ENCODE peak calls at places on chromosome 16, in five cellular contexts. H, S, R, Z and I are unnamed samples. For H3K9me3, the result is how much of the 10 kb centered on the place peaks cover.

GRCh38 chr16:78689536-78689935 is 590.1 kb downstream of the WWOX start:
- DNase-seq in S (no peak), H (no peak), Z (no peak), R (no peak), I (no peak)

GRCh38 chr16:6258056-6258455 is 1074.6 kb upstream of the RBFOX1 start:
- DNase-seq in Z (no peak), R (no peak), H (no peak), S (no peak), I (no peak)

GRCh38 chr16:68128577-68129305 is 43.6 kb downstream of the NFATC3 start:
- DNase-seq in R (no peak), H (no peak), S (no peak), Z (no peak), I (no peak)

GRCh38 chr16:15460601-15461000 is 26.2 kb downstream of the BMERB1 start:
- DNase-seq in H (no peak), Z (no peak), S (no peak), R (no peak), I (no peak)

GRCh38 chr16:24409045-24409444 is 130.3 kb upstream of the RBBP6 start:
- DNase-seq in H (no peak), Z (no peak), R (no peak), S (no peak), I (no peak)

GRCh38 chr16:54886078-54886477 is 44.6 kb upstream of the IRX5 start:
- DNase-seq in R (no peak), H (no peak), S (no peak), Z (no peak), I (no peak)

GRCh38 chr16:84141143-84141670 is 3.8 kb downstream of the HSDL1 start:
- DNase-seq in R (no peak), H (no peak), Z (no peak), S (peak), I (no peak)

GRCh38 chr16:28298511-28298878 is 6.2 kb downstream of the SBK1 start:
- DNase-seq in H (no peak), S (no peak), R (no peak), Z (no peak), I (no peak)

GRCh38 chr16:67156146-67156844 is 3.4 kb downstream of the TRADD start:
- DNase-seq in Z (no peak), H (no peak), R (no peak), S (no peak), I (no peak)

GRCh38 chr16:80273635-80274538 is 266.9 kb upstream of the DYNLRB2 start:
- DNase-seq in Z (no peak), H (no peak), R (no peak), S (no peak), I (no peak)

GRCh38 chr16:80062361-80063027 is 462.0 kb upstream of the MAF start:
- DNase-seq in R (no peak), Z (no peak), H (no peak), S (no peak), I (no peak)

GRCh38 chr16:29641561-29641960 is 21.5 kb upstream of the SPN start:
- DNase-seq in R (no peak), H (no peak), S (peak), Z (no peak), I (no peak)

GRCh38 chr16:85104821-85105391 is 7.4 kb downstream of the CIBAR2 start:
- DNase-seq in H (no peak), Z (no peak), R (no peak), S (peak), I (no peak)

GRCh38 chr16:27802664-27803450 is 252.9 kb downstream of the KATNIP start:
- DNase-seq in S (no peak), H (no peak), R (no peak), Z (no peak), I (no peak)

GRCh38 chr16:83296505-83296904 is 511.3 kb upstream of the HSBP1 start:
- DNase-seq in Z (no peak), H (no peak), R (no peak), S (no peak), I (no peak)

GRCh38 chr16:27367463-27368357 is 34.3 kb upstream of the IL21R start:
- DNase-seq in R (peak), Z (peak), S (peak), H (peak), I (peak)

GRCh38 chr16:15034266-15035162 is 21.4 kb downstream of the NTAN1 start:
- DNase-seq in H (no peak), Z (no peak), R (no peak), S (no peak), I (no peak)

GRCh38 chr16:46629331-46629843 is 8.2 kb upstream of the SHCBP1 start:
- DNase-seq in Z (no peak), R (no peak), S (no peak), H (no peak), I (no peak)

GRCh38 chr16:12184419-12184831 is 207.9 kb downstream of the SNX29 start:
- DNase-seq in H (no peak), S (no peak), R (no peak), Z (no peak), I (no peak)

GRCh38 chr16:3306078-3306477 is 781 bp downstream of the ZNF75A start:
- DNase-seq in S (no peak), Z (no peak), H (no peak), R (no peak), I (no peak)

GRCh38 chr16:3305109-3306068 is at the start of the genes TIGD7 and ZNF75A:
- DNase-seq in Z (peak), S (peak), R (peak), H (peak), I (peak)

DNA sequence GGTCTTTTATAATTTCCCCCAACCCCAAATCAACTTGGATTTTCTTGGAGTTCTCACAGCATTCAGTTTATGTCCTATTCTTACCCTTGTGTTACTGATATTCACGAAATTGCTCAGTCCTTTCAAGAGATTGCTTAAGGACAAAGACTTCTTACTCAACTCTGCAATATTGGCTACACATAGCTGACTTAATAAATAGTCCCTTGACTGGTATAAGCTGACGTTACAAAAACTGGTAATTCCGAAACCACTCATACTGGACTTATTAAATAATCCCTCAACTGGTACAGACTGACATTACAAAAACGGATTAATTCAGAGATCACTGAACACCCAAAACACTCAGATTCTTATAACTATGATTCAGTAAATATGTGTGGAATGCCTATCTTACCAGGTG is 860 bp downstream of the TIGD7 start:
- DNase-seq in R (no peak), S (no peak), H (no peak), Z (no peak), I (no peak)
- H3K9me3 ChIP-seq in R (half or more), S (under half), H (half or more), Z (under half), I (under half)

GRCh38 chr16:48590476-48590875 is 19.5 kb downstream of the N4BP1 start:
- DNase-seq in H (no peak), R (no peak), S (no peak), Z (no peak), I (no peak)

GRCh38 chr16:48597563-48598392 is 12.2 kb downstream of the N4BP1 start:
- DNase-seq in R (no peak), H (no peak), Z (no peak), S (no peak), I (no peak)

GRCh38 chr16:48591976-48592375 is 18.0 kb downstream of the N4BP1 start:
- DNase-seq in H (no peak), R (no peak), Z (peak), S (no peak), I (no peak)

GRCh38 chr16:48592839-48593429 is 17.0 kb downstream of the N4BP1 start:
- DNase-seq in H (no peak), S (no peak), Z (no peak), R (no peak), I (no peak)

GRCh38 chr16:48596326-48596725 is 13.7 kb downstream of the N4BP1 start:
- DNase-seq in S (no peak), R (no peak), H (no peak), Z (no peak), I (no peak)
- H3K9me3 ChIP-seq in S (under half), R (under half), H (under half), Z (under half), I (under half)

GRCh38 chr16:922051-922450 is 48.7 kb downstream of the LMF1 start:
- DNase-seq in R (no peak), S (no peak), Z (no peak), H (no peak), I (no peak)
- H3K9me3 ChIP-seq in R (under half), S (under half), Z (under half), H (under half), I (under half)

GRCh38 chr16:31920373-31920772 is 46.8 kb downstream of the ZNF267 start:
- DNase-seq in H (no peak), Z (no peak), S (no peak), R (no peak), I (no peak)

GRCh38 chr16:31913668-31914067 is 40.1 kb downstream of the ZNF267 start:
- DNase-seq in H (no peak), S (no peak), Z (no peak), R (no peak), I (no peak)

DNA sequence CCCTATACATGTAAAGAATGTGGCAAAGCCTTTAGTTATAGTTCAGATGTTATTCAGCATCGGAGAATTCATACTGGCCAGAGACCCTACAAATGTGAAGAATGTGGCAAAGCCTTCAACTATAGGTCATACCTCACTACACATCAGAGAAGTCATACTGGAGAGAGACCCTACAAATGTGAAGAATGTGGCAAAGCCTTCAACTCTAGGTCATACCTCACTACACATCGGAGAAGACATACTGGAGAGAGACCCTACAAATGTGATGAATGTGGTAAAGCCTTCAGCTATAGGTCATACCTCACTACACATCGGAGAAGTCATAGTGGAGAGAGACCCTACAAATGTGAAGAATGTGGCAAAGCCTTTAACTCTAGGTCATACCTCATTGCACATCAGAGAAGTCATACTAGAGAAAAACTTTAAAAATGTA is 42.5 kb downstream of the ZNF267 start:
- DNase-seq in Z (no peak), S (no peak), R (no peak), H (no peak), I (no peak)
- H3K9me3 ChIP-seq in Z (half or more), S (under half), R (half or more), H (half or more), I (half or more)

GRCh38 chr16:62475573-62475972 is 439.3 kb upstream of the CDH8 start:
- DNase-seq in S (no peak), Z (no peak), H (no peak), R (no peak), I (no peak)
- H3K9me3 ChIP-seq in S (under half), Z (under half), H (under half), R (under half), I (under half)

DNA sequence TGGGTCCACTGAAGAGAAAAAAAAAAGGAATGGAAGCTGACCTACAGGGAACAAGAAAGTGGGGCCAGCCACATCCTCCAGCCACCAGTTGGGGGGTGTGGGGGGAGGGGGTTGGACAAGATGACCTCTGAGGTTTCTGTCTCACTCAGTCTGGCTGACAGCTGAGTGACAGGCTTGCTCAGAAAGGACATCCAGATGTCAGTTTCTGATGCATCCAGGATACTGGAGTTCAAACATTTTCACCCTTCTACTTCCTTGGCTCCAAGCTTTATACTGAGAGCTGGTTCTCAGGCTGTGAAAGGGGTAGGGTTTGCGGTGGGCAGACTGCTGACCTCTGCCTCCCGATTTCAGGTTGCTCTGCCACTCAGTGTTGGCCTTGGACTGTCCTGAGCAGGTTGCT is 2178.3 kb downstream of the TP53TG3F start:
- DNase-seq in Z (no peak), S (no peak), R (no peak), H (no peak), I (no peak)
- H3K9me3 ChIP-seq in Z (under half), S (under half), R (under half), H (under half), I (under half)

DNA sequence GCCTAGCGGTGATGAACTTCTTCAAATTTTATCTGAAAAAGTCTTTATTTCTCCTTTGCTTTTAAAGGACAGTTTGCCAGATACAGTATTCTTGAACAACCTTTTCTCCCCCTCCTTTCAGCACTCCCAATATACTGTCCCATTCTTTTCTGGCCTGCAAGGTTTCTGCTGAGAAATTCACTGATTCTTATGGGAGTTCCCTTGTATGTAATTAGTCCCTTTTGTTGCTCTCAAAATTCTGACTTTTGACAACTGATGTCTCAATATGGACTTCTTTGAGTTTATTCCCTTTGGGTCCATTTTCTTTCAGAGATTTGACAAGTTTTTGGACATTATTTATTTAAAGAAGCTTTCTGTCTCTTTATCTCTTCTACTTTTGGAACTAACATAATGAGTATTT is 39.4 kb downstream of the SDR42E1 start:
- DNase-seq in R (no peak), S (no peak), Z (no peak), H (no peak), I (no peak)
- H3K9me3 ChIP-seq in R (under half), S (under half), Z (under half), H (under half), I (under half)

GRCh38 chr16:62853887-62854286 is 817.6 kb upstream of the CDH8 start:
- DNase-seq in R (peak), S (no peak), H (no peak), Z (no peak), I (no peak)
- H3K9me3 ChIP-seq in R (under half), S (under half), H (under half), Z (under half), I (under half)

GRCh38 chr16:50879873-50880695 is 138.2 kb downstream of the CYLD start:
- DNase-seq in S (no peak), R (no peak), Z (no peak), H (no peak), I (no peak)

GRCh38 chr16:50880926-50881325 is 139.0 kb downstream of the CYLD start:
- DNase-seq in R (no peak), Z (no peak), S (no peak), H (no peak), I (no peak)

GRCh38 chr16:50878536-50878935 is 136.7 kb downstream of the CYLD start:
- DNase-seq in R (no peak), S (no peak), H (no peak), Z (no peak), I (no peak)

GRCh38 chr16:50878966-50879615 is 137.2 kb downstream of the CYLD start:
- DNase-seq in S (no peak), R (no peak), H (no peak), Z (no peak), I (no peak)

GRCh38 chr16:50876263-50876662 is 134.4 kb downstream of the CYLD start:
- DNase-seq in H (no peak), Z (no peak), S (no peak), R (no peak), I (no peak)
- H3K9me3 ChIP-seq in H (under half), Z (under half), S (under half), R (under half), I (under half)

DNA sequence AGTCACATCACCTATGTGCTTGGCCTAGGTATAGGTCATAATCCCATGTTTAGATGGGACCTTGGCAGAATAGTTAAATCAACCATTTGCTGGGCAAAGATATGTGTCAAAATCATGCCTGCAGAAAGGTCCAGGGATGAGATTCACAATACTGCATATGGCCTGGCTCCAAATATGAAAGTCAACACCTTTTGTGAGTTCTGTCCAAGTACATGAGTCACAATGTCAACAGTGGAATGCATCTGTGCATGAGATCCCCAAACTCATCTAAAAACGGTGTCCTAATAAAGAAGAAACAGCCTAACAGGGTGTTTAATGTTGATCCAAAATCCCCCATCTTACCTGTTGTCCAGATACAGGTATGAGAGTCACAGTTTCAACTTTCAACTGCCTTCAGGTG is 1847.5 kb downstream of the TP53TG3F start:
- DNase-seq in R (no peak), H (no peak), S (no peak), Z (no peak), I (no peak)
- H3K9me3 ChIP-seq in R (under half), H (under half), S (under half), Z (under half), I (under half)